ENCODE peak calls at places on chromosomes 1 and 21, in six cellular contexts. D, E, R, A, B and W are unnamed samples.

GRCh38 chr1:27292111-27292510 is 29.9 kb upstream of the TMEM222 start:
- DNase-seq in D (peak; percentile 49), E (no peak), R (no peak), A (no peak), B (no peak), W (no peak)

GRCh38 chr1:225817611-225818061 is 7.7 kb downstream of the EPHX1 start:
- DNase-seq in D (peak; percentile 88), E (peak; percentile 93), R (peak; percentile 70), A (peak; percentile 65), B (peak; percentile 79), W (peak; percentile 70)

GRCh38 chr1:195897072-195897471 is 711.2 kb downstream of the KCNT2 start:
- DNase-seq in D (no peak), E (no peak), R (no peak), A (no peak), B (no peak), W (no peak)

GRCh38 chr21:33938381-33938780 is 22.8 kb upstream of the ATP5PO start:
- DNase-seq in D (no peak), E (no peak), R (no peak), A (no peak), B (no peak), W (no peak)

GRCh38 chr1:93980320-93980744 is 71.1 kb upstream of the GCLM start:
- DNase-seq in D (no peak), E (no peak), R (no peak), A (peak; percentile 18), B (no peak), W (no peak)

GRCh38 chr1:95048332-95048731 is 24.4 kb downstream of the ALG14 start:
- DNase-seq in D (no peak), E (no peak), R (no peak), A (no peak), B (no peak), W (no peak)

GRCh38 chr1:220099826-220100225 is 5.9 kb downstream of the IARS2 start:
- DNase-seq in D (no peak), E (no peak), R (no peak), A (no peak), B (no peak), W (no peak)

GRCh38 chr1:196295766-196296165 is 312.5 kb downstream of the KCNT2 start:
- DNase-seq in D (peak; percentile 3), E (no peak), R (no peak), A (no peak), B (no peak), W (no peak)

GRCh38 chr1:39370602-39371001 is 120.8 kb upstream of the BMP8A start:
- DNase-seq in D (no peak), E (no peak), R (no peak), A (no peak), B (no peak), W (no peak)

GRCh38 chr1:45246760-45247159 is 40.4 kb upstream of the ZSWIM5 start:
- DNase-seq in D (peak; percentile 91), E (no peak), R (no peak), A (no peak), B (no peak), W (no peak)

GRCh38 chr1:178945763-178946266 is 74.9 kb upstream of the ANGPTL1 start:
- DNase-seq in D (peak; percentile 12), E (no peak), R (no peak), A (no peak), B (no peak), W (no peak)

GRCh38 chr1:32351859-32352745 is 10.2 kb downstream of the FAM229A start:
- DNase-seq in D (peak; percentile 45), E (peak; percentile 86), R (peak; percentile 17), A (peak; percentile 28), B (peak; percentile 64), W (peak; percentile 68)

GRCh38 chr1:32265846-32266245 is 14.8 kb downstream of the LCK start:
- DNase-seq in D (no peak), E (no peak), R (no peak), A (no peak), B (no peak), W (no peak)

GRCh38 chr1:207049054-207049453 is 2.0 kb downstream of the YOD1 start:
- DNase-seq in D (no peak), E (no peak), R (no peak), A (no peak), B (no peak), W (no peak)

GRCh38 chr1:241813768-241814270 is 34.2 kb upstream of the EXO1 start:
- DNase-seq in D (peak; percentile 58), E (no peak), R (no peak), A (no peak), B (no peak), W (no peak)

GRCh38 chr1:245058436-245058835 is 96.3 kb upstream of the KIF26B start:
- DNase-seq in D (no peak), E (no peak), R (no peak), A (no peak), B (no peak), W (no peak)

GRCh38 chr1:59967141-59967697 is 40.6 kb upstream of the CYP2J2 start:
- DNase-seq in D (peak; percentile 59), E (no peak), R (no peak), A (no peak), B (no peak), W (no peak)

GRCh38 chr1:77378723-77379533 is 97.1 kb downstream of the AK5 start:
- DNase-seq in D (peak; percentile 74), E (no peak), R (no peak), A (no peak), B (no peak), W (no peak)

GRCh38 chr1:207825719-207826556 is 74.1 kb downstream of the CD46 start:
- DNase-seq in D (peak; percentile 63), E (peak; percentile 92), R (peak; percentile 55), A (no peak), B (peak; percentile 80), W (peak; percentile 50)

GRCh38 chr1:209871430-209871829 is 43.7 kb downstream of the UTP25 start:
- DNase-seq in D (no peak), E (no peak), R (no peak), A (no peak), B (no peak), W (no peak)

GRCh38 chr1:221723918-221724263 is 18.0 kb downstream of the DUSP10 start:
- DNase-seq in D (peak; percentile 43), E (no peak), R (no peak), A (no peak), B (no peak), W (no peak)

GRCh38 chr21:42790520-42790919 is 88.8 kb downstream of the WDR4 start:
- DNase-seq in D (no peak), E (no peak), R (no peak), A (no peak), B (no peak), W (no peak)

GRCh38 chr1:44292641-44293040 is 62.4 kb downstream of the ERI3 start:
- DNase-seq in D (no peak), E (peak; percentile 17), R (no peak), A (no peak), B (no peak), W (no peak)

GRCh38 chr1:229102741-229103480 is 168.0 kb upstream of the RAB4A start:
- DNase-seq in D (no peak), E (no peak), R (no peak), A (no peak), B (no peak), W (no peak)
- TF ChIP-seq CTCF in D (no peak), E (no peak), R (no peak), A (no peak), B (no peak), W (no peak)

GRCh38 chr21:39452965-39453332 is 1.2 kb downstream of the SH3BGR start:
- DNase-seq in D (no peak), E (no peak), R (no peak), A (no peak), B (no peak), W (no peak)

GRCh38 chr21:39454949-39455668 is 3.3 kb downstream of the SH3BGR start:
- DNase-seq in D (no peak), E (no peak), R (no peak), A (no peak), B (no peak), W (no peak)

GRCh38 chr21:39452207-39452964 is 616 bp downstream of the SH3BGR start:
- DNase-seq in D (peak; percentile 83), E (no peak), R (no peak), A (no peak), B (no peak), W (no peak)

GRCh38 chr21:39451332-39452206 is at the start of gene SH3BGR:
- DNase-seq in D (no peak), E (peak; percentile 70), R (peak; percentile 31), A (no peak), B (peak; percentile 81), W (peak; percentile 16)

DNA sequence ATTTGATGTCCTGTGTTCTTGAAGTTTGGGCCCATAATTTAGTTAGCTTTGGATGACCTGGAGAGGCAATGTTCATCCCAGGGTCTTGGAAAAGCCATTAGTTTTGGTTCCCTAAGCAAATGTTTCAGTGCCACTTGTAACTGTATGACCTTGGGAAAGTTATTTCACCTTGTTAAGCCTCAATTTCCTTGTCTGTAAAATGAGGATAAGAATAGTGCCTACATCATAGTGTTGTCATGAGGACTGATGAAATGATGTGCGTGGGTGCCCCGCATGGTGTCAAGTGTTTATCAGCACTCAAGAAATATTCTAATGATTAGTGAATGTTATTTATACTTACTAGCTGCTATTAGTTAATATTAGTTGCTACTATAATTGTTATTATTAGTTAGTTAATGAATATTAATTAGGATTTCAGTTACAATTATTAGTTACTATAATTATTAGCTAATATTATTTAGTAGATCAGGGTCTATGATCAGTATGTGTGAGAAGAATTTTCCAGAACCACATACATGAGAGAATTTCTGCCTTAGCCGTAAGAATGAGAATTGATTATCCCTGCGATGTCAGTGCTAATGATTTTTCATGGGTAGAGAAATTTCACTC is 1.9 kb downstream of the SH3BGR start:
- DNase-seq in D (no peak), E (no peak), R (no peak), A (no peak), B (no peak), W (no peak)
- TF ChIP-seq POLR2A in D (no peak), E (no peak), R (no peak), A (no peak), B (no peak), W (no peak)

GRCh38 chr21:21158376-21158918 is 160.2 kb downstream of the NCAM2 start:
- DNase-seq in D (no peak), E (no peak), R (no peak), A (no peak), B (no peak), W (no peak)

GRCh38 chr21:21165063-21165645 is 166.9 kb downstream of the NCAM2 start:
- DNase-seq in D (peak; percentile 97), E (no peak), R (no peak), A (no peak), B (peak; percentile 11), W (no peak)

GRCh38 chr21:21159253-21159899 is 161.2 kb downstream of the NCAM2 start:
- DNase-seq in D (peak; percentile 64), E (no peak), R (no peak), A (no peak), B (no peak), W (no peak)

DNA sequence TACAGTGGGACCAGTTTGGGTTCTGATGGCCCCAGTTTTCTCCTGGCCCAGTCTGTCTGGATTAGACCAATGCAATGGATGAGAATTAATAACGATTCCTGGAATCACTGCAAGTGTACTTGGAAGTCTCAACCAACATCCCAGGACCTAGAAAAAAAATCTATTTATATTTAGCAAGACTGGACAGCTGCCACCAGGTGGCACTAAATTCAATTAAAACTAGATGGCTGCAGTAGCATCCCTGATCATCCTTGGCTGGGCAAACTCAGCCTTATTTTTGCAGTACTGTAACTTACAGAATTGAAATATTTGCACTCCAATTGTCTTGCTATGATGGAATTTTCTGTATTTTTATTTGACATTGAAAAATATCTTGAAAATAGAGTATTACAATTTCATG is 165.7 kb downstream of the NCAM2 start:
- DNase-seq in D (peak; percentile 82), E (peak; percentile 70), R (peak; percentile 24), A (peak; percentile 0), B (peak; percentile 39), W (peak; percentile 24)
- TF ChIP-seq CTCF in D (peak; percentile 69), E (peak; percentile 12), R (peak; percentile 49), A (no peak), B (peak; percentile 43), W (no peak)

GRCh38 chr1:185157599-185158469 is 867 bp downstream of the SWT1 start:
- DNase-seq in D (peak; percentile 4), E (no peak), R (no peak), A (no peak), B (peak; percentile 7), W (no peak)
- TF ChIP-seq POLR2A in D (no peak), E (no peak), R (no peak), A (no peak), B (no peak), W (peak; percentile 5)